ENCODE peak calls at places on chromosomes 5 and 9, in six cellular contexts. M, O, C, E, F and Z are unnamed samples.

GRCh38 chr9:86491634-86492266 is 137.5 kb upstream of the TUT7 start:
- DNase-seq in C (no peak), F (no peak), M (no peak), E (no peak), O (no peak), Z (peak; percentile 54)

GRCh38 chr5:37722236-37723146 is 117.3 kb downstream of the GDNF start:
- DNase-seq in F (no peak), C (peak; percentile 98), E (peak; percentile 53), M (no peak), O (no peak), Z (peak; percentile 90)

GRCh38 chr9:76901801-76902200 is 4.1 kb downstream of the PRUNE2 start:
- DNase-seq in O (no peak), C (no peak), M (no peak), F (no peak), E (no peak), Z (no peak)

GRCh38 chr5:120913396-120913795 is 449.3 kb downstream of the PRR16 start:
- DNase-seq in M (no peak), F (no peak), E (no peak), C (no peak), O (no peak), Z (no peak)

GRCh38 chr9:124286292-124286931 is 28.7 kb downstream of the NEK6 start:
- DNase-seq in C (peak; percentile 80), F (no peak), E (peak; percentile 84), M (no peak), O (peak; percentile 35), Z (peak; percentile 92)

GRCh38 chr5:131539251-131539650 is 95.8 kb downstream of the RAPGEF6 start:
- DNase-seq in C (no peak), F (no peak), M (no peak), O (no peak), E (no peak), Z (no peak)

GRCh38 chr9:6708732-6709131 is 49.0 kb upstream of the KDM4C start:
- DNase-seq in E (no peak), C (no peak), F (no peak), M (no peak), O (peak; percentile 46), Z (no peak)

GRCh38 chr5:148426514-148426913 is 42.8 kb downstream of the FBXO38 start:
- DNase-seq in E (no peak), M (no peak), O (no peak), F (no peak), C (no peak), Z (no peak)

GRCh38 chr9:76564300-76564699 is 105.3 kb downstream of the GCNT1 start:
- DNase-seq in F (no peak), O (no peak), M (no peak), C (peak; percentile 15), E (no peak), Z (peak; percentile 22)

GRCh38 chr5:135107101-135107500 is 73.1 kb upstream of the PITX1 start:
- DNase-seq in C (no peak), E (no peak), O (no peak), F (no peak), M (no peak), Z (no peak)

GRCh38 chr5:86665984-86666760 is 48.4 kb downstream of the COX7C start:
- DNase-seq in C (no peak), O (peak; percentile 84), M (no peak), F (no peak), E (peak; percentile 28), Z (no peak)

GRCh38 chr9:129080312-129080607 is 651 bp upstream of the DOLPP1 start:
- DNase-seq in C (no peak), O (no peak), M (no peak), E (no peak), F (no peak), Z (no peak)

GRCh38 chr9:120252248-120252647 is 327.7 kb downstream of the CDK5RAP2 start:
- DNase-seq in F (no peak), O (no peak), M (peak; percentile 26), C (no peak), E (no peak), Z (no peak)

GRCh38 chr9:81621785-81622243 is 67.5 kb downstream of the TLE1 start:
- DNase-seq in O (no peak), C (no peak), F (peak; percentile 55), E (no peak), M (peak; percentile 22), Z (no peak)

GRCh38 chr9:98913044-98913443 is 30.7 kb upstream of the COL15A1 start:
- DNase-seq in F (no peak), O (no peak), E (no peak), M (no peak), C (no peak), Z (no peak)

DNA sequence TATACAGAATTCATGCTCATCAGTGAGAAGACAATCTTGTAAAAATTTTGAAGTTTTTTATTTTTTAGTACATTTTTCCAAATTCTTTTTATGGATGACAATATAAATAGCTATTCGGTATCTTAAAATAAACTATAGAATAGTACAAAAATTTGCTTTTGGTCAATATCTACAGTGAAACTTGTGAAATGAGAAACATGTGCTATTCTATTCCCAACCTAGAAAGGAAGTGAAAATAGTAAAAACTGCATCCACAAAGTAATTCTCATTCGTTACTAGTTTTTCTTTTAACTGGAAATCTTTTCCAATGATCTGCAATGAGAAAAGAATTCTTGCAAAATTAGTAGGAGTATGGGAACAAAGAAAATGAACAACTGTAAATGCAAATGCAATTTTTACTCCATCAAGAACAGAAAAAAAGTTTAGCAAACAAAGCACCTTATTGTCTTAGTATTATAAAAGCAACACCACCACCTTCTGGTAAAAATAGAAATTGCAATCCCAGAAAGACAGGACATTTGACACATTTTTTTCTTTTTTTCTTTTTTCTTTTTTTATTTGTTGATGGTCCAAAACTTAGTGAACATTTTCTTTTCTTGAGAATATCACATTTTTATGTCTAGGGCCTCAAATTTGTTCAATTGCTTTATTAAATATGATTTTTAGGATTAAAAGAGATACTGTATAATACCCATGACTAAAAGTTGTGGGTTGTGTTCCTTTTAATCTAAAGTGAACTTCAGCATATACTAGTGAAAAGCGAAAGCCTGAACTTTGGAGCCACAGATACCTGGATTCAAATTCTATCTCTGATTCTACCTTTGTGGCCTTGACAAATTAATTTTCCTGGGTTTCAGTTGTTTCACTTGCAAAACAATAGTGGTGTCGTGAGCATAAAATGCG is 72.3 kb downstream of the SLCO4C1 start:
- DNase-seq in F (no peak), O (peak; percentile 50), E (peak; percentile 24), M (peak; percentile 16), C (peak; percentile 9), Z (peak; percentile 23)
- TF ChIP-seq CTCF in F (no peak), O (peak; percentile 88), E (peak; percentile 54), M (peak; percentile 85), C (peak; percentile 36), Z (peak; percentile 43)

DNA sequence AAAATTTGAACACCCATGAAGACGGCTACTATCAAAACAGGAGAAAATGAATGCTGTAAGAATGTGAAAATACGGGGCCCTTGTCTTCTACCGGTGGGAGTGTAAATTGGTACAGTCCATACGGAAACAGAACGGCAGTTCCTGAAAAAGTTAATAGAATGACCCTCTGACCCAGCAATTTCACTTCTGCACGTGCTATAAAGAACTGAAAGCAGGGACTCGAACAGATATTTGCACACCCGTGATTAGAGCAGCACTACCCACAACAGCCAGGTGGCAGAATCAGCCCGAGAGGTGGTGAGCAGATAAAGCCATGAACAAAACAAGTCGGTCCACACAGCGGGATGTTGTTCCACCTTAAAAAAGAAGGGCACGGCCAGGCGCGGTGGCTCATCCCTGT is 22.6 kb upstream of the SLC12A7 start:
- DNase-seq in O (peak; percentile 96), F (no peak), E (peak; percentile 44), C (no peak), M (no peak), Z (no peak)
- TF ChIP-seq CTCF in O (peak; percentile 78), F (no peak), E (peak; percentile 41), C (no peak), M (no peak), Z (no peak)

DNA sequence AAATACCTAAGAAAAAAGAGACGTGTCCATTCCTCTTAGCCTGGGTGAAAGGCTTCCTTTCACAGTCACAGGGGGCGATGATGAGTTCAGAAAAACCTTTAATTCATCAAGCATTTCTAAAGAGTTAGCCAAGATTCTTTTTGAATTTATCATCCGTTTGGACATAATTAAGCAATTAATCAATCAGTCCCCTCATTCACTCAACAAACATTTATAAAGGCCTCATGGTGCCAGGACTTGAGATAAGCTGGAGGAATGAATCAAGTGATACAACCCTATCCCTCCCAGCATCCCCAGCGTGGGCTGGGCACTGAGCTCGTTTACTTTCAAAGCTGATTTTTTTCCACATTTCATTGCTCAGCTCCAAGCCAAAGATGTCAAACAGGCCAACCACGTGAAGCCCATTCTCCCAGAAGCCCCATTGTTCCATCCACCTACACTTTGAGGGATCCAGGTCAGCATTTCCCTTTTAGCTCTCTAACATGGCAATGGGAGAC is 140.5 kb downstream of the SLIT3 start:
- DNase-seq in O (no peak), M (no peak), E (no peak), F (no peak), C (peak; percentile 81), Z (no peak)
- TF ChIP-seq CTCF in O (peak; percentile 25), M (no peak), E (no peak), F (no peak), C (peak; percentile 66), Z (no peak)

GRCh38 chr9:127194881-127195713 is 69.5 kb upstream of the GARNL3 start:
- DNase-seq in M (no peak), F (no peak), C (peak; percentile 53), E (no peak), O (no peak), Z (no peak)
- TF ChIP-seq CTCF in M (no peak), F (peak; percentile 69), C (no peak), E (no peak), O (peak; percentile 26), Z (no peak)

DNA sequence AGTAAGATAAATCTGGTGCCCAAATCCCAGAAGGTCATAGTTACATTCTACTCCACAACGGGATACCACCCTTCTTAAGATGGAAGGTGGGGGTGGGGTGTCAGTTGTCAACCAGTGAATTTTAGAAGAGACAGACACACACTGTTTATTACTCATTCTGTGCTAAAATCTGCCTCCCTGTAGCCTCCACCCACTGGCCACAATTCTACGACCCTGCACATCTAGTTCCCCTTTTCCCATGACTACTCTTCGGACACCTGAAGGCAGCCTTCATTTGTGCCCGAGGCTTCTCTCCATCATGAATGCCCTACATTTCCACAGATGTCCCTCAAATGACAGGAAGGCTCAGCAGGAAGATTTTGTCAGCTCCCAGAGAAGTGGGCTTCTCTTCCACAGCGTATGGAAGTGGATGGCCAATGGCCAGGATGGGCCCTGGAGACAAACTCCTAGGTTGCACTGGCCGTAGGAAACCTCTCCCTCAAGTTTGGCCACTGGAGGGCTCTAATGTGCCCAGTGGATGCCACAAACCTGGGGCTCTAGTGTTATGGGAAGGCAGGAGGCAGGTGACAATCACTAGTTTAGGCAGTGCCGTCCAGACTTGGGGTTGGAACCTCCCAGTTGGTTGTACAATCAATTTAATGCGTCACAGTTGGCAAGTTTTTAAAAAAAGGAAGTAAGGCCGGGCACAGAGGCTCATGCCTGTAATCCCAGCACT is 46.6 kb downstream of the PTPN3 start:
- DNase-seq in O (no peak), C (no peak), E (no peak), F (peak; percentile 57), M (no peak), Z (no peak)
- TF ChIP-seq CTCF in O (peak; percentile 26), C (no peak), E (peak; percentile 38), F (peak; percentile 49), M (no peak), Z (peak; percentile 4)